ENCODE peak calls at places on chromosome 3, in nine cellular contexts. Y, D, L, K, V, X, S, N and M are unnamed samples.

GRCh38 chr3:111726788-111727305 is 131.7 kb upstream of the ZBED2 start:
- DNase-seq in Y (no peak), D (no peak), L (no peak), K (no peak), V (no peak), X (no peak), S (no peak), N (no peak), M (no peak)

GRCh38 chr3:13211605-13212210 is 138.5 kb upstream of the IQSEC1 start:
- DNase-seq in Y (no peak), D (no peak), L (no peak), K (peak), V (no peak), X (no peak), S (no peak), N (no peak), M (no peak)

GRCh38 chr3:15964605-15965061 is 166.9 kb upstream of the ANKRD28 start:
- DNase-seq in Y (no peak), D (peak), L (peak), K (no peak), V (peak), X (peak), S (no peak), N (peak), M (no peak)

GRCh38 chr3:16840111-16840444 is 44.7 kb upstream of the PLCL2 start:
- DNase-seq in Y (no peak), D (no peak), L (no peak), K (no peak), V (no peak), X (no peak), S (no peak), N (peak), M (no peak)

GRCh38 chr3:158935846-158936245 is 134.0 kb downstream of the MFSD1 start:
- DNase-seq in Y (no peak), D (no peak), L (no peak), K (no peak), V (no peak), X (no peak), S (no peak), N (no peak), M (no peak)

GRCh38 chr3:54909236-54909635 is 18.6 kb downstream of the LRTM1 start:
- DNase-seq in Y (no peak), D (no peak), L (no peak), K (no peak), V (no peak), X (no peak), S (no peak), N (no peak), M (no peak)

GRCh38 chr3:4829031-4829394 is 150.2 kb upstream of the BHLHE40 start:
- DNase-seq in Y (no peak), D (no peak), L (no peak), K (no peak), V (no peak), X (no peak), S (no peak), N (no peak), M (no peak)

GRCh38 chr3:39718674-39719595 is 90.5 kb upstream of the MYRIP start:
- DNase-seq in Y (no peak), D (peak), L (peak), K (no peak), V (no peak), X (no peak), S (no peak), N (peak), M (no peak)

GRCh38 chr3:36663666-36664291 is 100.6 kb downstream of the DCLK3 start:
- DNase-seq in Y (no peak), D (peak), L (peak), K (no peak), V (no peak), X (no peak), S (no peak), N (no peak), M (no peak)

GRCh38 chr3:52108302-52109232 is 45.7 kb downstream of the POC1A start:
- DNase-seq in Y (peak), D (no peak), L (peak), K (no peak), V (peak), X (no peak), S (no peak), N (no peak), M (no peak)

GRCh38 chr3:31196881-31197364 is 302.5 kb upstream of the GADL1 start:
- DNase-seq in Y (peak), D (peak), L (peak), K (no peak), V (peak), X (peak), S (no peak), N (no peak), M (no peak)

GRCh38 chr3:27905625-27906024 is 183.5 kb upstream of the EOMES start:
- DNase-seq in Y (no peak), D (no peak), L (no peak), K (no peak), V (no peak), X (no peak), S (no peak), N (no peak), M (peak)

GRCh38 chr3:149706905-149707304 is 45.4 kb downstream of the COMMD2 start:
- DNase-seq in Y (no peak), D (peak), L (peak), K (no peak), V (no peak), X (no peak), S (no peak), N (peak), M (no peak)

GRCh38 chr3:131141770-131142169 is 115.1 kb downstream of the NEK11 start:
- DNase-seq in Y (no peak), D (no peak), L (no peak), K (no peak), V (no peak), X (no peak), S (no peak), N (no peak), M (no peak)

GRCh38 chr3:73547427-73548036 is 77.2 kb downstream of the PDZRN3 start:
- DNase-seq in Y (no peak), D (peak), L (peak), K (no peak), V (no peak), X (no peak), S (no peak), N (no peak), M (no peak)

GRCh38 chr3:72219752-72220151 is 434.8 kb upstream of the PROK2 start:
- DNase-seq in Y (no peak), D (no peak), L (no peak), K (no peak), V (no peak), X (no peak), S (no peak), N (no peak), M (no peak)

GRCh38 chr3:147218976-147219375 is 187.4 kb downstream of the ZIC4 start:
- DNase-seq in Y (no peak), D (no peak), L (no peak), K (no peak), V (no peak), X (no peak), S (no peak), N (no peak), M (no peak)

GRCh38 chr3:13783556-13783955 is 96.3 kb downstream of the WNT7A start:
- DNase-seq in Y (no peak), D (no peak), L (no peak), K (no peak), V (no peak), X (no peak), S (no peak), N (no peak), M (no peak)

GRCh38 chr3:79477242-79477641 is 290.6 kb downstream of the ROBO1 start:
- DNase-seq in Y (no peak), D (no peak), L (no peak), K (no peak), V (no peak), X (no peak), S (no peak), N (no peak), M (no peak)

GRCh38 chr3:143525408-143525807 is 322.9 kb downstream of the SLC9A9 start:
- DNase-seq in Y (no peak), D (peak), L (peak), K (no peak), V (no peak), X (no peak), S (no peak), N (no peak), M (no peak)

GRCh38 chr3:120678331-120678845 is 3.7 kb downstream of the HGD start:
- DNase-seq in Y (no peak), D (peak), L (peak), K (no peak), V (no peak), X (peak), S (no peak), N (peak), M (no peak)

GRCh38 chr3:197393711-197394110 is 95.3 kb upstream of the DLG1 start:
- DNase-seq in Y (no peak), D (no peak), L (no peak), K (no peak), V (no peak), X (no peak), S (no peak), N (no peak), M (no peak)

GRCh38 chr3:184742676-184743135 is 30.8 kb upstream of the MAGEF1 start:
- DNase-seq in Y (no peak), D (no peak), L (no peak), K (no peak), V (peak), X (no peak), S (no peak), N (no peak), M (no peak)

GRCh38 chr3:120448707-120449650 is 1.8 kb downstream of the FSTL1 start:
- DNase-seq in Y (no peak), D (peak), L (peak), K (no peak), V (no peak), X (no peak), S (no peak), N (peak), M (no peak)

GRCh38 chr3:13509066-13509815 is 29.1 kb downstream of the HDAC11 start:
- DNase-seq in Y (no peak), D (no peak), L (no peak), K (no peak), V (no peak), X (no peak), S (no peak), N (no peak), M (no peak)

GRCh38 chr3:45473841-45474240 is 85.5 kb downstream of the LARS2 start:
- DNase-seq in Y (no peak), D (peak), L (peak), K (no peak), V (peak), X (no peak), S (no peak), N (no peak), M (no peak)

GRCh38 chr3:174538116-174538515 is 321.0 kb upstream of the NAALADL2 start:
- DNase-seq in Y (no peak), D (no peak), L (no peak), K (no peak), V (no peak), X (no peak), S (no peak), N (no peak), M (no peak)

GRCh38 chr3:156816091-156816793 is 9.9 kb upstream of the LEKR1 start:
- DNase-seq in Y (peak), D (peak), L (peak), K (peak), V (peak), X (no peak), S (peak), N (peak), M (no peak)

GRCh38 chr3:42685891-42686820 is 819 bp downstream of the KLHL40 start:
- DNase-seq in Y (no peak), D (no peak), L (peak), K (peak), V (peak), X (no peak), S (no peak), N (no peak), M (no peak)

DNA sequence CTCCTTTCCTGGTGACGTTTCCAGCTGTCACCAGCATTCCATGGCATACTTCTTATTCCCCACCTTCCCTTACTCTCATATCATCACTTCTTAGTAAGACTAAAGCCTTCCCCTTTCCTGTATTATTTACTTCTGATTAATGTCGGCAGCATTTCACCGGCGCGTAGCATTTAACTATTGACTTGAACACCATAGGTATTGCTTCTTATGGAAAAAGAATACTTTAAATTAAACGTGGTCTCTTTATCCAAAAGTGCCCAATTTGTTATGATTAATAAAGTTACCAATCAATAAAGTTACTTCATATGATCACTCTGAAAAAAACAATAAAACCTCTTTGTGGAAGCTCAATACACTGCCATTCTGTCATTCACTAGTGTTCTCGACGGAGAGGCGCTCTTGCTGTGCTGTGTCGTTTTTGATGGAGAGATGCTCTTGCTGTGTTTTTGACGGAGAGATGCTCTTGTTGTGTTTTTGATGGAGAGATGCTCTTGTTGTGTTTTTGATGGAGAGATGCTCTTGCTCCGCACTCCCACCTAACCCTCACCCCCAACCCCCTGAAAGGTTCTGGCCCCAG is 165.0 kb downstream of the XXYLT1 start:
- DNase-seq in Y (no peak), D (no peak), L (peak), K (no peak), V (no peak), X (no peak), S (no peak), N (peak), M (no peak)
- H3K4me3 ChIP-seq in Y (peak), D (no peak), L (no peak), K (no peak), V (no peak), X (no peak), S (no peak), N (no peak), M (peak)

DNA sequence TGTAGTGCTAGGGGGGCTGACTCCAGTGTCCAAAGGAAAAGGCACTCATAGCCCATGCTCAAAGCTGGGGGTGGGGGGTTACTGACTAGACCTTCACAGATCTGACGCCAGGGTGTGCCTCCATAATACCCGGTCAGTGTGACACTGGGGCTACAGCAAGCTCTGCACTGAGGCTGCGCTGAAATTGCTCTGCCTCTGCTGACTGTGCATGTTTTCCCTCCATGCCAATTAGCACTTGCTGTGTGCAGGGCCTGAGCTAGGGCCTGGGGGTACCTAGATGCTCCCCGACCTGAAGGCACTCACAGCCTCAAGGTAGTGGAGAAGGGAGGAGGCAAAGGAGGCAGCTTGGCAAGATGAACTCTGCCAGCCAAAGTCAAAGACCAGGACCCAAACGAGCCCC is 5.2 kb downstream of the CAMKV start:
- DNase-seq in Y (no peak), D (no peak), L (no peak), K (no peak), V (no peak), X (no peak), S (no peak), N (no peak), M (no peak)
- H3K4me3 ChIP-seq in Y (no peak), D (no peak), L (no peak), K (no peak), V (no peak), X (no peak), S (no peak), N (no peak), M (no peak)

GRCh38 chr3:58238830-58239229 is 1.2 kb downstream of the ABHD6 start:
- DNase-seq in Y (no peak), D (no peak), L (no peak), K (no peak), V (no peak), X (no peak), S (no peak), N (no peak), M (no peak)
- H3K4me3 ChIP-seq in Y (peak), D (no peak), L (peak), K (peak), V (no peak), X (peak), S (no peak), N (no peak), M (peak)

GRCh38 chr3:112972158-112972557 is 2.7 kb downstream of the CD200R1 start:
- DNase-seq in Y (no peak), D (no peak), L (no peak), K (no peak), V (no peak), X (no peak), S (no peak), N (no peak), M (no peak)

GRCh38 chr3:112963683-112964082 is 11.2 kb downstream of the CD200R1 start:
- DNase-seq in Y (no peak), D (no peak), L (no peak), K (no peak), V (no peak), X (no peak), S (no peak), N (no peak), M (no peak)

GRCh38 chr3:112967425-112967824 is 7.5 kb downstream of the CD200R1 start:
- DNase-seq in Y (no peak), D (no peak), L (no peak), K (no peak), V (no peak), X (no peak), S (no peak), N (no peak), M (no peak)

GRCh38 chr3:112966633-112967032 is 8.3 kb downstream of the CD200R1 start:
- DNase-seq in Y (no peak), D (no peak), L (no peak), K (no peak), V (no peak), X (no peak), S (no peak), N (no peak), M (no peak)

DNA sequence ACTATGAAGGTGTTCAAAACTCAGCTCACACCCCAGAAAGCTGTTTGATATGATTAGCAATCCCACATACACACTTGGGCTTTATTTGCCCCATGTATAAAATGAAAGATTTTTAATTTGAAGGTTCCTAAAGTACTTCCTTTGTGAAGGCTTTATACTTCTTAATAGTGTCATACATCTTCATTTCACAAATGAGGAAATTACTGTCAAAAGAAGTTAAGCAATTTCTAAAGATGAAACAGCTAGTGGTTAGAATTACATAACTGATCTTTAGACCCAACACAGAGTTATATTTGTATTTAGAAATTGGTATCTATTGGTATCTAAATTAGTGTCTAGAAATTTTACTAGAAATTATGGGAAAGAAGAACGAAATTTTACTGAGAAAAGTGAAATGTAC is 7.1 kb downstream of the CD200R1 start:
- DNase-seq in Y (no peak), D (no peak), L (no peak), K (no peak), V (no peak), X (no peak), S (no peak), N (no peak), M (no peak)
- H3K4me3 ChIP-seq in Y (no peak), D (no peak), L (no peak), K (no peak), V (no peak), X (no peak), S (no peak), N (no peak), M (no peak)

GRCh38 chr3:178043084-178043483 is 493.2 kb upstream of the KCNMB2 start:
- DNase-seq in Y (no peak), D (no peak), L (peak), K (no peak), V (no peak), X (no peak), S (no peak), N (no peak), M (no peak)
- H3K4me3 ChIP-seq in Y (no peak), D (no peak), L (no peak), K (no peak), V (no peak), X (no peak), S (no peak), N (no peak), M (no peak)

DNA sequence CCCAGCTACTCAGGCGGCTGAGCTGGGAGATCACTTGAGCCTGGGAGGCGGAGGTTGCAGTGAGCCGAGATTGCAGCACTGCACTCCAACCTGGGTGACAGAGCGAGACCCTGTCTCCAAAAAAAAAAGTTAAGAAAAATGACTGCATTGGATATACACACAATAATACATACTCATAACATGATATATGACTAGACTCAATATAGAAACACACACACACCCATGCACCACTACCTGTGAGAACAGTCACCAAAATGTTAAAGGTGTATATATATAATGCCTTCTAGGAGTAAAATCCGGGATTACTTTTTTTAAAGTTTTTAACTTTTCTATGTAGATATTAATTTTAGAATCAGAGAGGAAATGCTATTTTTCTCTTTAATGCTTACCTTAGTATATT is 25.9 kb downstream of the PHC3 start:
- DNase-seq in Y (no peak), D (no peak), L (no peak), K (no peak), V (no peak), X (no peak), S (no peak), N (no peak), M (no peak)
- H3K4me3 ChIP-seq in Y (no peak), D (no peak), L (no peak), K (no peak), V (no peak), X (no peak), S (no peak), N (no peak), M (no peak)

DNA sequence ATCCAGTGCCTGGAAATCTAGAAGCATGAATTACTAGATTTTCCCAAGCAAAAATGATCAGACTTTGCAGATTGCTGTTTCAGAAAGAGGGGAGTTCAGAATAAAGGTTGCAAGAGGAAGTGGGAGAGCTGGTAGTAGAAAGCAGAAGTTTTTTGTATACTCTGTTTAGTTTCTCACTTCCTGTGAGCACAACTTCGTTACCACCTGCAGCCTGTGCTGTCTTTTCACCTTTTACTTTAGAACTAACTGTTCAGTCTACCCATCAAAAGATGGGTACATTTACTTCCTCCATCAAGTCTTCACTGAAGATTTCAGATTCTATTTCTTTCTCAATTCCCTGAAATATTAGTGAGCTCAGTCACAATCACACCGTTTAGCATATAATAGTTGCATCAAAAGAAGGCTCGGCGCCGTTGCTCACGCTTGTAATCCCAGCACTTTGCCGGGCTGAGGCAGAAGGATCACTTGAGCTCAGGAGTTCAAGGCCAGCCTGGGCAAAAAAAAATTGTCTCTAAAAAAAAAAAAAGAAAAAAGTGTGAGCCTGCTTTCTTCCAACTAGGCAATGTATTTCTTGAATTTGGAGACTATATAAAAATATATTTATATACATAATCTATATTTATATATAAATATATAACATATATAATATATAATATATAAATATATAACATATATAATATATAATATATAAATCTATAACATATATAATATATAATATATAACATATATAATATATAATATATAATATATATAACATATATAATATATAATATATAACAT is 1.8 kb upstream of the CEP97 start:
- DNase-seq in Y (no peak), D (no peak), L (no peak), K (no peak), V (no peak), X (no peak), S (no peak), N (no peak), M (peak)
- H3K4me3 ChIP-seq in Y (no peak), D (no peak), L (no peak), K (no peak), V (no peak), X (no peak), S (no peak), N (no peak), M (peak)

GRCh38 chr3:139441656-139442055 is 34.7 kb downstream of the RBP2 start:
- DNase-seq in Y (no peak), D (no peak), L (no peak), K (no peak), V (no peak), X (no peak), S (no peak), N (no peak), M (no peak)
- H3K4me3 ChIP-seq in Y (no peak), D (no peak), L (no peak), K (no peak), V (no peak), X (no peak), S (no peak), N (no peak), M (no peak)